ENCODE peak calls at places on chromosome 11, in ten cellular contexts. One of them, this sample, is unnamed.

GRCh38 chr11:133708547-133709051 is 136.7 kb downstream of the SPATA19 start:
- DNase-seq in NCI-H1092: no peak
- DNase-seq in uterus: no peak
- DNase-seq in NCI-H187 treated with DMSO at 0.1 percent for 48 hours: no peak
- DNase-seq in amniotic epithelial cell: no peak
- DNase-seq in GM23338: no peak
- DNase-seq in HFFc6: no peak
- DNase-seq in NCI-H460: no peak
- DNase-seq in T follicular helper cell: no peak
- DNase-seq in C1 segment of cervical spinal cord: no peak
- DNase-seq in this sample: no peak

GRCh38 chr11:9789919-9790318 is 126.0 kb downstream of the SWAP70 start:
- DNase-seq in T follicular helper cell: no peak
- DNase-seq in HFFc6: no peak
- DNase-seq in NCI-H187 treated with DMSO at 0.1 percent for 48 hours: no peak
- DNase-seq in C1 segment of cervical spinal cord: no peak
- DNase-seq in NCI-H1092: no peak
- DNase-seq in NCI-H460: no peak
- DNase-seq in uterus: no peak
- DNase-seq in GM23338: no peak
- DNase-seq in amniotic epithelial cell: no peak
- DNase-seq in this sample: no peak

GRCh38 chr11:120797133-120797532 is 226.8 kb upstream of the TBCEL start:
- DNase-seq in amniotic epithelial cell: no peak
- DNase-seq in GM23338: no peak
- DNase-seq in NCI-H1092: no peak
- DNase-seq in HFFc6: no peak
- DNase-seq in T follicular helper cell: no peak
- DNase-seq in NCI-H187 treated with DMSO at 0.1 percent for 48 hours: no peak
- DNase-seq in NCI-H460: no peak
- DNase-seq in uterus: no peak
- DNase-seq in C1 segment of cervical spinal cord: no peak
- DNase-seq in this sample: no peak

GRCh38 chr11:42764936-42765335 is 546.9 kb upstream of the API5 start:
- DNase-seq in NCI-H187 treated with DMSO at 0.1 percent for 48 hours: no peak
- DNase-seq in uterus: no peak
- DNase-seq in HFFc6: no peak
- DNase-seq in C1 segment of cervical spinal cord: peak; percentile 27
- DNase-seq in T follicular helper cell: no peak
- DNase-seq in NCI-H1092: no peak
- DNase-seq in amniotic epithelial cell: no peak
- DNase-seq in NCI-H460: no peak
- DNase-seq in GM23338: no peak
- DNase-seq in this sample: no peak

GRCh38 chr11:31804439-31805036 is 6.6 kb downstream of the PAX6 start:
- DNase-seq in C1 segment of cervical spinal cord: peak; percentile 73
- DNase-seq in HFFc6: no peak
- DNase-seq in T follicular helper cell: no peak
- DNase-seq in GM23338: peak; percentile 65
- DNase-seq in NCI-H187 treated with DMSO at 0.1 percent for 48 hours: no peak
- DNase-seq in NCI-H1092: no peak
- DNase-seq in amniotic epithelial cell: no peak
- DNase-seq in uterus: no peak
- DNase-seq in NCI-H460: no peak
- DNase-seq in this sample: no peak

GRCh38 chr11:69948256-69949141 is 129.3 kb upstream of the FGF3 start:
- DNase-seq in HFFc6: no peak
- DNase-seq in uterus: no peak
- DNase-seq in amniotic epithelial cell: no peak
- DNase-seq in NCI-H1092: no peak
- DNase-seq in NCI-H187 treated with DMSO at 0.1 percent for 48 hours: no peak
- DNase-seq in C1 segment of cervical spinal cord: no peak
- DNase-seq in GM23338: peak; percentile 55
- DNase-seq in T follicular helper cell: no peak
- DNase-seq in NCI-H460: no peak
- DNase-seq in this sample: no peak

GRCh38 chr11:20368441-20368840 is 4.9 kb downstream of the HTATIP2 start:
- DNase-seq in uterus: no peak
- DNase-seq in NCI-H1092: no peak
- DNase-seq in C1 segment of cervical spinal cord: no peak
- DNase-seq in HFFc6: no peak
- DNase-seq in T follicular helper cell: no peak
- DNase-seq in NCI-H460: no peak
- DNase-seq in amniotic epithelial cell: no peak
- DNase-seq in NCI-H187 treated with DMSO at 0.1 percent for 48 hours: no peak
- DNase-seq in GM23338: no peak
- DNase-seq in this sample: no peak

GRCh38 chr11:16301462-16301861 is 54.9 kb downstream of the SOX6 start:
- DNase-seq in C1 segment of cervical spinal cord: no peak
- DNase-seq in NCI-H460: no peak
- DNase-seq in HFFc6: no peak
- DNase-seq in NCI-H187 treated with DMSO at 0.1 percent for 48 hours: no peak
- DNase-seq in NCI-H1092: no peak
- DNase-seq in GM23338: no peak
- DNase-seq in amniotic epithelial cell: no peak
- DNase-seq in uterus: no peak
- DNase-seq in T follicular helper cell: no peak
- DNase-seq in this sample: no peak

GRCh38 chr11:25691959-25692358 is 640.0 kb upstream of the ANO3 start:
- DNase-seq in NCI-H1092: no peak
- DNase-seq in uterus: no peak
- DNase-seq in C1 segment of cervical spinal cord: no peak
- DNase-seq in T follicular helper cell: no peak
- DNase-seq in NCI-H187 treated with DMSO at 0.1 percent for 48 hours: no peak
- DNase-seq in amniotic epithelial cell: no peak
- DNase-seq in NCI-H460: no peak
- DNase-seq in HFFc6: no peak
- DNase-seq in GM23338: no peak
- DNase-seq in this sample: no peak

GRCh38 chr11:18046116-18046777 is at the start of gene TPH1:
- DNase-seq in NCI-H1092: no peak
- DNase-seq in GM23338: peak; percentile 80
- DNase-seq in amniotic epithelial cell: peak; percentile 90
- DNase-seq in NCI-H187 treated with DMSO at 0.1 percent for 48 hours: no peak
- DNase-seq in T follicular helper cell: no peak
- DNase-seq in uterus: peak; percentile 18
- DNase-seq in HFFc6: peak; percentile 8
- DNase-seq in C1 segment of cervical spinal cord: no peak
- DNase-seq in NCI-H460: peak; percentile 1
- DNase-seq in this sample: no peak

GRCh38 chr11:132586801-132587200 is 945.5 kb downstream of the OPCML start:
- DNase-seq in HFFc6: peak; percentile 62
- DNase-seq in T follicular helper cell: no peak
- DNase-seq in amniotic epithelial cell: no peak
- DNase-seq in NCI-H1092: no peak
- DNase-seq in GM23338: no peak
- DNase-seq in C1 segment of cervical spinal cord: peak; percentile 97
- DNase-seq in NCI-H187 treated with DMSO at 0.1 percent for 48 hours: no peak
- DNase-seq in NCI-H460: no peak
- DNase-seq in uterus: no peak
- DNase-seq in this sample: no peak

This sample was measured in amygdala.